ENCODE peak calls at places on chromosomes 11 and 22, in nine cellular contexts. One of them, this sample, is unnamed.

GRCh38 chr11:65776710-65777141 is 4.0 kb downstream of the AP5B1 start:
- DNase-seq in adrenal gland: peak; percentile 12
- DNase-seq in Calu3: no peak
- DNase-seq in NCI-H2081 treated with DMSO at 0.1 percent for 48 hours: no peak
- DNase-seq in lung: no peak
- DNase-seq in T-helper 9 cell: no peak
- DNase-seq in substantia nigra: no peak
- DNase-seq in epithelial cell of esophagus: peak; percentile 70
- DNase-seq in H9: no peak
- DNase-seq in this sample: no peak

GRCh38 chr11:75028321-75029097 is 39.8 kb downstream of the NEU3 start:
- DNase-seq in adrenal gland: no peak
- DNase-seq in Calu3: no peak
- DNase-seq in NCI-H2081 treated with DMSO at 0.1 percent for 48 hours: no peak
- DNase-seq in lung: peak; percentile 16
- DNase-seq in T-helper 9 cell: no peak
- DNase-seq in substantia nigra: no peak
- DNase-seq in epithelial cell of esophagus: no peak
- DNase-seq in H9: peak; percentile 5
- DNase-seq in this sample: no peak

GRCh38 chr11:126318642-126319373 is 14.9 kb downstream of the DCPS start:
- DNase-seq in adrenal gland: no peak
- DNase-seq in Calu3: no peak
- DNase-seq in NCI-H2081 treated with DMSO at 0.1 percent for 48 hours: no peak
- DNase-seq in lung: peak; percentile 41
- DNase-seq in T-helper 9 cell: no peak
- DNase-seq in substantia nigra: no peak
- DNase-seq in epithelial cell of esophagus: peak; percentile 95
- DNase-seq in H9: no peak
- DNase-seq in this sample: peak; percentile 45

GRCh38 chr11:70434813-70435300 is 36.5 kb downstream of the CTTN start:
- DNase-seq in adrenal gland: no peak
- DNase-seq in Calu3: no peak
- DNase-seq in NCI-H2081 treated with DMSO at 0.1 percent for 48 hours: no peak
- DNase-seq in lung: no peak
- DNase-seq in T-helper 9 cell: no peak
- DNase-seq in substantia nigra: no peak
- DNase-seq in epithelial cell of esophagus: no peak
- DNase-seq in H9: no peak
- DNase-seq in this sample: no peak

GRCh38 chr11:31767665-31768064 is 43.5 kb downstream of the PAX6 start:
- DNase-seq in adrenal gland: no peak
- DNase-seq in Calu3: no peak
- DNase-seq in NCI-H2081 treated with DMSO at 0.1 percent for 48 hours: no peak
- DNase-seq in lung: no peak
- DNase-seq in T-helper 9 cell: no peak
- DNase-seq in substantia nigra: no peak
- DNase-seq in epithelial cell of esophagus: no peak
- DNase-seq in H9: no peak
- DNase-seq in this sample: no peak

GRCh38 chr22:48694296-48694883 is 1133.3 kb downstream of the BRD1 start:
- DNase-seq in adrenal gland: no peak
- DNase-seq in Calu3: no peak
- DNase-seq in NCI-H2081 treated with DMSO at 0.1 percent for 48 hours: no peak
- DNase-seq in lung: no peak
- DNase-seq in T-helper 9 cell: no peak
- DNase-seq in substantia nigra: no peak
- DNase-seq in epithelial cell of esophagus: no peak
- DNase-seq in H9: no peak
- DNase-seq in this sample: no peak

GRCh38 chr11:96054870-96055705 is 131.2 kb upstream of the MTMR2 start:
- DNase-seq in adrenal gland: no peak
- DNase-seq in Calu3: no peak
- DNase-seq in NCI-H2081 treated with DMSO at 0.1 percent for 48 hours: peak; percentile 41
- DNase-seq in lung: no peak
- DNase-seq in T-helper 9 cell: no peak
- DNase-seq in substantia nigra: no peak
- DNase-seq in epithelial cell of esophagus: peak; percentile 59
- DNase-seq in H9: no peak
- DNase-seq in this sample: peak; percentile 68

GRCh38 chr11:1896468-1896867 is 4.8 kb upstream of the PRR33 start:
- DNase-seq in adrenal gland: no peak
- DNase-seq in Calu3: no peak
- DNase-seq in NCI-H2081 treated with DMSO at 0.1 percent for 48 hours: no peak
- DNase-seq in lung: no peak
- DNase-seq in T-helper 9 cell: no peak
- DNase-seq in substantia nigra: no peak
- DNase-seq in epithelial cell of esophagus: no peak
- DNase-seq in H9: no peak
- DNase-seq in this sample: no peak

GRCh38 chr11:67056640-67057409 is at the start of gene RHOD:
- DNase-seq in adrenal gland: no peak
- DNase-seq in Calu3: peak; percentile 74
- DNase-seq in NCI-H2081 treated with DMSO at 0.1 percent for 48 hours: no peak
- DNase-seq in lung: peak; percentile 49
- DNase-seq in T-helper 9 cell: peak; percentile 12
- DNase-seq in substantia nigra: no peak
- DNase-seq in epithelial cell of esophagus: peak; percentile 77
- DNase-seq in H9: peak; percentile 71
- DNase-seq in this sample: no peak

GRCh38 chr11:22244986-22245592 is 52.2 kb downstream of the ANO5 start:
- DNase-seq in adrenal gland: peak; percentile 19
- DNase-seq in Calu3: peak; percentile 5
- DNase-seq in NCI-H2081 treated with DMSO at 0.1 percent for 48 hours: no peak
- DNase-seq in lung: peak; percentile 29
- DNase-seq in T-helper 9 cell: no peak
- DNase-seq in substantia nigra: peak; percentile 6
- DNase-seq in epithelial cell of esophagus: peak; percentile 57
- DNase-seq in H9: peak; percentile 62
- DNase-seq in this sample: peak; percentile 54

GRCh38 chr11:130178992-130179391 is 19.4 kb downstream of the ST14 start:
- DNase-seq in adrenal gland: no peak
- DNase-seq in Calu3: no peak
- DNase-seq in NCI-H2081 treated with DMSO at 0.1 percent for 48 hours: no peak
- DNase-seq in lung: no peak
- DNase-seq in T-helper 9 cell: no peak
- DNase-seq in substantia nigra: no peak
- DNase-seq in epithelial cell of esophagus: peak; percentile 50
- DNase-seq in H9: no peak
- DNase-seq in this sample: peak; percentile 13

GRCh38 chr11:23212829-23213228 is 352.6 kb upstream of the CCDC179 start:
- DNase-seq in adrenal gland: no peak
- DNase-seq in Calu3: no peak
- DNase-seq in NCI-H2081 treated with DMSO at 0.1 percent for 48 hours: peak; percentile 26
- DNase-seq in lung: no peak
- DNase-seq in T-helper 9 cell: no peak
- DNase-seq in substantia nigra: no peak
- DNase-seq in epithelial cell of esophagus: no peak
- DNase-seq in H9: no peak
- DNase-seq in this sample: peak; percentile 35

GRCh38 chr22:38273135-38273761 is 438 bp upstream of the TMEM184B start:
- DNase-seq in adrenal gland: no peak
- DNase-seq in Calu3: no peak
- DNase-seq in NCI-H2081 treated with DMSO at 0.1 percent for 48 hours: no peak
- DNase-seq in lung: no peak
- DNase-seq in T-helper 9 cell: no peak
- DNase-seq in substantia nigra: peak; percentile 58
- DNase-seq in epithelial cell of esophagus: no peak
- DNase-seq in H9: peak; percentile 23
- DNase-seq in this sample: no peak

GRCh38 chr11:109729761-109730160 is 307.8 kb downstream of the C11orf87 start:
- DNase-seq in adrenal gland: no peak
- DNase-seq in Calu3: peak; percentile 14
- DNase-seq in NCI-H2081 treated with DMSO at 0.1 percent for 48 hours: peak; percentile 82
- DNase-seq in lung: no peak
- DNase-seq in T-helper 9 cell: no peak
- DNase-seq in substantia nigra: no peak
- DNase-seq in epithelial cell of esophagus: peak; percentile 9
- DNase-seq in H9: no peak
- DNase-seq in this sample: no peak

GRCh38 chr11:32420937-32421532 is 14.3 kb downstream of the WT1 start:
- DNase-seq in adrenal gland: no peak
- DNase-seq in Calu3: no peak
- DNase-seq in NCI-H2081 treated with DMSO at 0.1 percent for 48 hours: no peak
- DNase-seq in lung: no peak
- DNase-seq in T-helper 9 cell: peak; percentile 23
- DNase-seq in substantia nigra: no peak
- DNase-seq in epithelial cell of esophagus: no peak
- DNase-seq in H9: no peak
- DNase-seq in this sample: no peak

GRCh38 chr11:44301856-44302231 is 8.1 kb downstream of the ALX4 start:
- DNase-seq in adrenal gland: peak; percentile 33
- DNase-seq in Calu3: peak; percentile 28
- DNase-seq in NCI-H2081 treated with DMSO at 0.1 percent for 48 hours: no peak
- DNase-seq in lung: no peak
- DNase-seq in T-helper 9 cell: no peak
- DNase-seq in substantia nigra: no peak
- DNase-seq in epithelial cell of esophagus: no peak
- DNase-seq in H9: no peak
- DNase-seq in this sample: peak; percentile 39

GRCh38 chr11:72661486-72661885 is 12.7 kb downstream of the PDE2A start:
- DNase-seq in adrenal gland: no peak
- DNase-seq in Calu3: no peak
- DNase-seq in NCI-H2081 treated with DMSO at 0.1 percent for 48 hours: no peak
- DNase-seq in lung: no peak
- DNase-seq in T-helper 9 cell: no peak
- DNase-seq in substantia nigra: no peak
- DNase-seq in epithelial cell of esophagus: no peak
- DNase-seq in H9: no peak
- DNase-seq in this sample: no peak

GRCh38 chr22:40679964-40680818 is 907 bp downstream of the MCHR1 start:
- DNase-seq in adrenal gland: no peak
- DNase-seq in Calu3: no peak
- DNase-seq in NCI-H2081 treated with DMSO at 0.1 percent for 48 hours: no peak
- DNase-seq in lung: no peak
- DNase-seq in T-helper 9 cell: no peak
- DNase-seq in substantia nigra: no peak
- DNase-seq in epithelial cell of esophagus: peak; percentile 15
- DNase-seq in H9: no peak
- DNase-seq in this sample: no peak

GRCh38 chr11:126307706-126308105 is 3.8 kb downstream of the DCPS start:
- DNase-seq in adrenal gland: no peak
- DNase-seq in Calu3: peak; percentile 15
- DNase-seq in NCI-H2081 treated with DMSO at 0.1 percent for 48 hours: no peak
- DNase-seq in lung: no peak
- DNase-seq in T-helper 9 cell: no peak
- DNase-seq in substantia nigra: no peak
- DNase-seq in epithelial cell of esophagus: peak; percentile 56
- DNase-seq in H9: peak; percentile 52
- DNase-seq in this sample: peak; percentile 33

GRCh38 chr22:29385748-29386147 is 2.6 kb downstream of the AP1B1 start:
- DNase-seq in adrenal gland: no peak
- DNase-seq in Calu3: no peak
- DNase-seq in NCI-H2081 treated with DMSO at 0.1 percent for 48 hours: no peak
- DNase-seq in lung: no peak
- DNase-seq in T-helper 9 cell: no peak
- DNase-seq in substantia nigra: peak; percentile 29
- DNase-seq in epithelial cell of esophagus: peak; percentile 24
- DNase-seq in H9: no peak
- DNase-seq in this sample: no peak

GRCh38 chr11:128886401-128887119 is 4.6 kb upstream of the KCNJ5 start:
- DNase-seq in adrenal gland: no peak
- DNase-seq in Calu3: peak; percentile 51
- DNase-seq in NCI-H2081 treated with DMSO at 0.1 percent for 48 hours: no peak
- DNase-seq in lung: no peak
- DNase-seq in T-helper 9 cell: no peak
- DNase-seq in substantia nigra: no peak
- DNase-seq in epithelial cell of esophagus: peak; percentile 53
- DNase-seq in H9: no peak
- DNase-seq in this sample: no peak

GRCh38 chr11:122180435-122180834 is 64.4 kb upstream of the BLID start:
- DNase-seq in adrenal gland: no peak
- DNase-seq in Calu3: no peak
- DNase-seq in NCI-H2081 treated with DMSO at 0.1 percent for 48 hours: no peak
- DNase-seq in lung: no peak
- DNase-seq in T-helper 9 cell: no peak
- DNase-seq in substantia nigra: no peak
- DNase-seq in epithelial cell of esophagus: peak; percentile 78
- DNase-seq in H9: no peak
- DNase-seq in this sample: peak; percentile 98

GRCh38 chr11:78893996-78894395 is 319.3 kb upstream of the NARS2 start:
- DNase-seq in adrenal gland: no peak
- DNase-seq in Calu3: no peak
- DNase-seq in NCI-H2081 treated with DMSO at 0.1 percent for 48 hours: no peak
- DNase-seq in lung: no peak
- DNase-seq in T-helper 9 cell: no peak
- DNase-seq in substantia nigra: no peak
- DNase-seq in epithelial cell of esophagus: no peak
- DNase-seq in H9: no peak
- DNase-seq in this sample: no peak